ENCODE peak calls at places on chromosomes 13 and 19, in nine cellular contexts. One of them, this sample, is unnamed.

GRCh38 chr19:1118999-1119398 is 15.2 kb downstream of the GPX4 start:
- DNase-seq in ovary: no peak
- DNase-seq in BJ: no peak
- DNase-seq in CD8-positive, alpha-beta T cell: no peak
- DNase-seq in foreskin fibroblast: no peak
- DNase-seq in thoracic aorta: no peak
- DNase-seq in colonic mucosa: no peak
- DNase-seq in stomach: no peak
- DNase-seq in neural progenitor cell: no peak
- DNase-seq in this sample: no peak

GRCh38 chr13:73201601-73202000 is 142.8 kb downstream of the KLF5 start:
- DNase-seq in colonic mucosa: no peak
- DNase-seq in CD8-positive, alpha-beta T cell: no peak
- DNase-seq in neural progenitor cell: no peak
- DNase-seq in ovary: no peak
- DNase-seq in stomach: no peak
- DNase-seq in BJ: no peak
- DNase-seq in foreskin fibroblast: no peak
- DNase-seq in thoracic aorta: no peak
- DNase-seq in this sample: no peak

GRCh38 chr19:30391554-30392551 is 19.7 kb downstream of the ZNF536 start:
- DNase-seq in thoracic aorta: no peak
- DNase-seq in foreskin fibroblast: no peak
- DNase-seq in neural progenitor cell: peak; percentile 41
- DNase-seq in ovary: no peak
- DNase-seq in stomach: no peak
- DNase-seq in colonic mucosa: no peak
- DNase-seq in CD8-positive, alpha-beta T cell: no peak
- DNase-seq in BJ: peak; percentile 50
- DNase-seq in this sample: no peak

GRCh38 chr19:38173324-38174041 is 50.5 kb downstream of the DPF1 start:
- DNase-seq in colonic mucosa: no peak
- DNase-seq in BJ: no peak
- DNase-seq in stomach: peak; percentile 28
- DNase-seq in foreskin fibroblast: no peak
- DNase-seq in ovary: no peak
- DNase-seq in thoracic aorta: peak; percentile 67
- DNase-seq in CD8-positive, alpha-beta T cell: no peak
- DNase-seq in neural progenitor cell: no peak
- DNase-seq in this sample: no peak

GRCh38 chr13:53151692-53152421 is 123.2 kb downstream of the OLFM4 start:
- DNase-seq in CD8-positive, alpha-beta T cell: peak; percentile 16
- DNase-seq in neural progenitor cell: peak; percentile 87
- DNase-seq in colonic mucosa: peak; percentile 60
- DNase-seq in stomach: peak; percentile 51
- DNase-seq in foreskin fibroblast: no peak
- DNase-seq in thoracic aorta: no peak
- DNase-seq in ovary: no peak
- DNase-seq in BJ: no peak
- DNase-seq in this sample: peak; percentile 42

GRCh38 chr13:101785858-101786257 is 333.4 kb downstream of the ITGBL1 start:
- DNase-seq in thoracic aorta: no peak
- DNase-seq in neural progenitor cell: peak; percentile 64
- DNase-seq in ovary: no peak
- DNase-seq in foreskin fibroblast: peak; percentile 16
- DNase-seq in colonic mucosa: no peak
- DNase-seq in BJ: no peak
- DNase-seq in stomach: no peak
- DNase-seq in CD8-positive, alpha-beta T cell: no peak
- DNase-seq in this sample: peak; percentile 76

GRCh38 chr19:7799640-7800355 is 30.2 kb upstream of the EVI5L start:
- DNase-seq in foreskin fibroblast: peak; percentile 70
- DNase-seq in BJ: no peak
- DNase-seq in neural progenitor cell: peak; percentile 91
- DNase-seq in colonic mucosa: peak; percentile 81
- DNase-seq in CD8-positive, alpha-beta T cell: peak; percentile 71
- DNase-seq in thoracic aorta: peak; percentile 14
- DNase-seq in ovary: peak; percentile 48
- DNase-seq in stomach: peak; percentile 73
- DNase-seq in this sample: peak; percentile 85

GRCh38 chr13:86945596-86945995 is 725.6 kb upstream of the SLITRK5 start:
- DNase-seq in thoracic aorta: no peak
- DNase-seq in CD8-positive, alpha-beta T cell: no peak
- DNase-seq in stomach: no peak
- DNase-seq in foreskin fibroblast: no peak
- DNase-seq in neural progenitor cell: no peak
- DNase-seq in colonic mucosa: no peak
- DNase-seq in BJ: no peak
- DNase-seq in ovary: no peak
- DNase-seq in this sample: peak; percentile 33

GRCh38 chr13:42883142-42883541 is 101.8 kb downstream of the FAM216B start:
- DNase-seq in foreskin fibroblast: no peak
- DNase-seq in neural progenitor cell: no peak
- DNase-seq in stomach: no peak
- DNase-seq in BJ: no peak
- DNase-seq in CD8-positive, alpha-beta T cell: no peak
- DNase-seq in ovary: no peak
- DNase-seq in colonic mucosa: no peak
- DNase-seq in thoracic aorta: no peak
- DNase-seq in this sample: peak; percentile 48

GRCh38 chr13:42880241-42880640 is 98.9 kb downstream of the FAM216B start:
- DNase-seq in colonic mucosa: no peak
- DNase-seq in BJ: no peak
- DNase-seq in foreskin fibroblast: no peak
- DNase-seq in thoracic aorta: no peak
- DNase-seq in CD8-positive, alpha-beta T cell: no peak
- DNase-seq in ovary: peak; percentile 42
- DNase-seq in neural progenitor cell: no peak
- DNase-seq in stomach: no peak
- DNase-seq in this sample: no peak

GRCh38 chr13:42878721-42879120 is 97.3 kb downstream of the FAM216B start:
- DNase-seq in ovary: no peak
- DNase-seq in colonic mucosa: no peak
- DNase-seq in foreskin fibroblast: no peak
- DNase-seq in stomach: no peak
- DNase-seq in thoracic aorta: no peak
- DNase-seq in BJ: no peak
- DNase-seq in CD8-positive, alpha-beta T cell: no peak
- DNase-seq in neural progenitor cell: no peak
- DNase-seq in this sample: peak; percentile 56

GRCh38 chr13:42885325-42885724 is 103.9 kb downstream of the FAM216B start:
- DNase-seq in BJ: no peak
- DNase-seq in stomach: no peak
- DNase-seq in CD8-positive, alpha-beta T cell: no peak
- DNase-seq in colonic mucosa: no peak
- DNase-seq in foreskin fibroblast: no peak
- DNase-seq in thoracic aorta: no peak
- DNase-seq in ovary: no peak
- DNase-seq in neural progenitor cell: no peak
- DNase-seq in this sample: no peak

GRCh38 chr13:42883771-42884170 is 102.4 kb downstream of the FAM216B start:
- DNase-seq in colonic mucosa: peak; percentile 23
- DNase-seq in neural progenitor cell: peak; percentile 32
- DNase-seq in stomach: no peak
- DNase-seq in foreskin fibroblast: peak; percentile 59
- DNase-seq in BJ: no peak
- DNase-seq in ovary: no peak
- DNase-seq in thoracic aorta: no peak
- DNase-seq in CD8-positive, alpha-beta T cell: no peak
- DNase-seq in this sample: peak; percentile 79
- TF ChIP-seq CTCF in colonic mucosa: no peak
- TF ChIP-seq CTCF in neural progenitor cell: peak; percentile 34
- TF ChIP-seq CTCF in stomach: no peak
- TF ChIP-seq CTCF in foreskin fibroblast: peak; percentile 15
- TF ChIP-seq CTCF in BJ: no peak
- TF ChIP-seq CTCF in ovary: no peak
- TF ChIP-seq CTCF in thoracic aorta: no peak
- TF ChIP-seq CTCF in CD8-positive, alpha-beta T cell: no peak
- TF ChIP-seq CTCF in this sample: peak; percentile 29

GRCh38 chr19:41910992-41911888 is 17.0 kb downstream of the ERFL start:
- DNase-seq in ovary: no peak
- DNase-seq in neural progenitor cell: no peak
- DNase-seq in thoracic aorta: no peak
- DNase-seq in stomach: no peak
- DNase-seq in CD8-positive, alpha-beta T cell: peak; percentile 34
- DNase-seq in foreskin fibroblast: no peak
- DNase-seq in colonic mucosa: no peak
- DNase-seq in BJ: no peak
- DNase-seq in this sample: no peak
- H3K4me3 ChIP-seq in ovary: no peak overlapping the region
- H3K4me3 ChIP-seq in neural progenitor cell: no peak overlapping the region
- H3K4me3 ChIP-seq in thoracic aorta: no peak overlapping the region
- H3K4me3 ChIP-seq in stomach: no peak overlapping the region
- H3K4me3 ChIP-seq in CD8-positive, alpha-beta T cell: no peak overlapping the region
- H3K4me3 ChIP-seq in foreskin fibroblast: no peak overlapping the region
- H3K4me3 ChIP-seq in colonic mucosa: no peak overlapping the region
- H3K4me3 ChIP-seq in BJ: no peak overlapping the region
- H3K4me3 ChIP-seq in this sample: no peak overlapping the region

GRCh38 chr19:18252370-18252717 is 21.9 kb downstream of the IQCN start:
- DNase-seq in thoracic aorta: no peak
- DNase-seq in foreskin fibroblast: no peak
- DNase-seq in CD8-positive, alpha-beta T cell: no peak
- DNase-seq in neural progenitor cell: no peak
- DNase-seq in BJ: no peak
- DNase-seq in stomach: no peak
- DNase-seq in ovary: no peak
- DNase-seq in colonic mucosa: no peak
- DNase-seq in this sample: no peak

GRCh38 chr19:18257503-18258470 is 16.5 kb downstream of the IQCN start:
- DNase-seq in thoracic aorta: no peak
- DNase-seq in neural progenitor cell: no peak
- DNase-seq in ovary: no peak
- DNase-seq in stomach: no peak
- DNase-seq in BJ: no peak
- DNase-seq in foreskin fibroblast: no peak
- DNase-seq in CD8-positive, alpha-beta T cell: no peak
- DNase-seq in colonic mucosa: no peak
- DNase-seq in this sample: no peak

GRCh38 chr19:18253716-18254115 is 20.5 kb downstream of the IQCN start:
- DNase-seq in foreskin fibroblast: no peak
- DNase-seq in stomach: peak; percentile 49
- DNase-seq in BJ: no peak
- DNase-seq in neural progenitor cell: no peak
- DNase-seq in ovary: no peak
- DNase-seq in thoracic aorta: no peak
- DNase-seq in CD8-positive, alpha-beta T cell: no peak
- DNase-seq in colonic mucosa: peak; percentile 90
- DNase-seq in this sample: no peak

GRCh38 chr19:18253130-18253529 is 21.1 kb downstream of the IQCN start:
- DNase-seq in foreskin fibroblast: no peak
- DNase-seq in CD8-positive, alpha-beta T cell: no peak
- DNase-seq in BJ: no peak
- DNase-seq in colonic mucosa: no peak
- DNase-seq in ovary: no peak
- DNase-seq in stomach: no peak
- DNase-seq in thoracic aorta: no peak
- DNase-seq in neural progenitor cell: no peak
- DNase-seq in this sample: no peak

GRCh38 chr19:18254546-18255500 is 19.4 kb downstream of the IQCN start:
- DNase-seq in ovary: no peak
- DNase-seq in thoracic aorta: no peak
- DNase-seq in foreskin fibroblast: no peak
- DNase-seq in CD8-positive, alpha-beta T cell: no peak
- DNase-seq in colonic mucosa: peak; percentile 78
- DNase-seq in neural progenitor cell: no peak
- DNase-seq in BJ: no peak
- DNase-seq in stomach: peak; percentile 56
- DNase-seq in this sample: no peak
- TF ChIP-seq CTCF in ovary: no peak
- TF ChIP-seq CTCF in thoracic aorta: no peak
- TF ChIP-seq CTCF in foreskin fibroblast: no peak
- TF ChIP-seq CTCF in CD8-positive, alpha-beta T cell: no peak
- TF ChIP-seq CTCF in colonic mucosa: peak; percentile 47
- TF ChIP-seq CTCF in neural progenitor cell: peak; percentile 23
- TF ChIP-seq CTCF in BJ: peak; percentile 5
- TF ChIP-seq CTCF in stomach: peak; percentile 11
- TF ChIP-seq CTCF in this sample: no peak

GRCh38 chr19:13007292-13008045 is 12.2 kb downstream of the NFIX start:
- DNase-seq in ovary: peak; percentile 68
- DNase-seq in BJ: no peak
- DNase-seq in thoracic aorta: no peak
- DNase-seq in foreskin fibroblast: no peak
- DNase-seq in stomach: peak; percentile 91
- DNase-seq in CD8-positive, alpha-beta T cell: no peak
- DNase-seq in colonic mucosa: no peak
- DNase-seq in neural progenitor cell: no peak
- DNase-seq in this sample: no peak

GRCh38 chr19:13006431-13007281 is 11.4 kb downstream of the NFIX start:
- DNase-seq in BJ: no peak
- DNase-seq in foreskin fibroblast: no peak
- DNase-seq in neural progenitor cell: no peak
- DNase-seq in colonic mucosa: no peak
- DNase-seq in ovary: peak; percentile 72
- DNase-seq in CD8-positive, alpha-beta T cell: no peak
- DNase-seq in thoracic aorta: no peak
- DNase-seq in stomach: peak; percentile 54
- DNase-seq in this sample: no peak

GRCh38 chr19:13010992-13011652 is 15.8 kb downstream of the NFIX start:
- DNase-seq in thoracic aorta: no peak
- DNase-seq in CD8-positive, alpha-beta T cell: no peak
- DNase-seq in stomach: no peak
- DNase-seq in colonic mucosa: no peak
- DNase-seq in neural progenitor cell: no peak
- DNase-seq in BJ: no peak
- DNase-seq in foreskin fibroblast: no peak
- DNase-seq in ovary: no peak
- DNase-seq in this sample: no peak

GRCh38 chr19:13010038-13010991 is 15.0 kb downstream of the NFIX start:
- DNase-seq in BJ: no peak
- DNase-seq in stomach: peak; percentile 82
- DNase-seq in colonic mucosa: no peak
- DNase-seq in foreskin fibroblast: no peak
- DNase-seq in ovary: no peak
- DNase-seq in thoracic aorta: no peak
- DNase-seq in CD8-positive, alpha-beta T cell: no peak
- DNase-seq in neural progenitor cell: no peak
- DNase-seq in this sample: no peak

DNA sequence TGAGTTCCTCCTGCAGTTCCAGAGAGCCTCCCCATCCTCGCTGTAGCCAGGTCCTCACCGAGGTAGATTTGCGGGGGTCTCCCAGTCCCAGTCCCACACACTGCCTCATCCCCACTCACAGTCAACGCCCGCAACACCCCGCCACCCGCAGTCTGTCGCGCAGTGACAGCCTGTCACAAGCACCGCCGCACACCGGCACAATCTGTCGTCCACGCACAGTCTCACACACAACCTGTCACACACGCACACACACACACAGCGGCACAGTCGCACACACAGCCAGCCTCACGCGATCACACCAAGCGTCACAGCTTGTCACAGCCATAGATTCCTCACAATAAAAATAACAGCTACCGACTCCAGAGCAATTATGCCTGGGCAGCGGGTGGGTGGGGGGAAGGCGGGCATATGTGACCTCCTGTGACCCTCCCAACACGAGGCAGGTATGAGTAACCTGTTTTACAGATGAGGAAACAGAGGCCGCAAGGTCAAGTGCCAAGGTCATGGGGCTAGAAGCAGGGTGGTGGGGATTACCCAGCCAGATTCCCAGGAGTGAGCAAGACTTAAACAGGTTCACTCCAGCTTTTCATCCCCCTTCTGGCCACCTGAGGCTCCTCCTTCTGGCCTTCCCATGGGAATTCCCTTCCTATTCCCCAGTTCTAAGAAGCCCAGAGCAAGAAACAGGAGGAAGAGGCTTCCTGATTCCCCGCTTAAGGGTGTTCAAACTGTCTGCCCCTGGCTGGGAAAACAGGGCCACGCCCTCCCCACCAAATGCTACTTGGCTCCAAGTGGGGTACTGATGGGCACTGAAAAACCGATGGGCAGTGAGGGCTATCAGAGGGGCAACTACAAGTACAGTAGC is 13.9 kb downstream of the NFIX start:
- DNase-seq in foreskin fibroblast: no peak
- DNase-seq in colonic mucosa: no peak
- DNase-seq in stomach: no peak
- DNase-seq in neural progenitor cell: no peak
- DNase-seq in ovary: no peak
- DNase-seq in CD8-positive, alpha-beta T cell: no peak
- DNase-seq in thoracic aorta: no peak
- DNase-seq in BJ: no peak
- DNase-seq in this sample: no peak
- H3K4me3 ChIP-seq in foreskin fibroblast: no peak overlapping the region
- H3K4me3 ChIP-seq in colonic mucosa: no peak overlapping the region
- H3K4me3 ChIP-seq in stomach: no peak overlapping the region
- H3K4me3 ChIP-seq in neural progenitor cell: no peak overlapping the region
- H3K4me3 ChIP-seq in ovary: peak overlapping the region; percentile 9
- H3K4me3 ChIP-seq in CD8-positive, alpha-beta T cell: no peak overlapping the region
- H3K4me3 ChIP-seq in thoracic aorta: peak overlapping the region; percentile 53
- H3K4me3 ChIP-seq in BJ: no peak overlapping the region
- H3K4me3 ChIP-seq in this sample: no peak overlapping the region